ENCODE peak calls at places on chromosomes 3 and 15, in ten cellular contexts. H, P, V, E, T, A, Y, X, I and S are unnamed samples.

GRCh38 chr3:134449277-134449676 is 36.5 kb downstream of the ANAPC13 start:
- DNase-seq in H (peak; percentile 58), P (peak; percentile 45), V (no peak), E (peak; percentile 68), T (peak; percentile 61), A (peak; percentile 29), Y (no peak), X (peak; percentile 44), I (peak; percentile 82), S (peak; percentile 56)

GRCh38 chr3:20326537-20326936 is 140.5 kb upstream of the SGO1 start:
- DNase-seq in H (no peak), P (no peak), V (no peak), E (no peak), T (no peak), A (no peak), Y (peak; percentile 43), X (no peak), I (no peak), S (no peak)

GRCh38 chr15:89416339-89417183 is 79.8 kb downstream of the RHCG start:
- DNase-seq in H (peak; percentile 90), P (peak; percentile 50), V (no peak), E (peak; percentile 62), T (peak; percentile 64), A (peak; percentile 96), Y (peak; percentile 40), X (peak; percentile 25), I (peak; percentile 97), S (peak; percentile 48)

GRCh38 chr3:51024765-51025681 is 350.3 kb downstream of the DOCK3 start:
- DNase-seq in H (no peak), P (no peak), V (peak; percentile 28), E (no peak), T (peak; percentile 37), A (no peak), Y (no peak), X (peak; percentile 17), I (peak; percentile 3), S (no peak)

GRCh38 chr3:55461896-55462295 is 25.2 kb downstream of the WNT5A start:
- DNase-seq in H (no peak), P (peak; percentile 89), V (no peak), E (peak; percentile 43), T (peak; percentile 56), A (no peak), Y (peak; percentile 79), X (no peak), I (no peak), S (peak; percentile 55)

GRCh38 chr3:131804565-131805133 is 230.2 kb downstream of the CPNE4 start:
- DNase-seq in H (no peak), P (no peak), V (no peak), E (peak; percentile 46), T (peak; percentile 77), A (no peak), Y (no peak), X (no peak), I (no peak), S (peak; percentile 69)

GRCh38 chr3:60755094-60755493 is 496.2 kb downstream of the FHIT start:
- DNase-seq in H (peak; percentile 8), P (no peak), V (no peak), E (no peak), T (no peak), A (peak; percentile 22), Y (no peak), X (no peak), I (peak; percentile 84), S (no peak)

GRCh38 chr3:190533511-190534282 is 19.8 kb downstream of the IL1RAP start:
- DNase-seq in H (peak; percentile 82), P (peak; percentile 93), V (peak; percentile 95), E (peak; percentile 96), T (peak; percentile 29), A (no peak), Y (peak; percentile 96), X (peak; percentile 76), I (peak; percentile 33), S (peak; percentile 99)

GRCh38 chr3:170826047-170826446 is 43.9 kb downstream of the RPL22L1 start:
- DNase-seq in H (no peak), P (no peak), V (no peak), E (no peak), T (no peak), A (no peak), Y (no peak), X (no peak), I (peak; percentile 68), S (no peak)

GRCh38 chr15:76954744-76955143 is 23.2 kb downstream of the RCN2 start:
- DNase-seq in H (no peak), P (peak; percentile 13), V (no peak), E (no peak), T (no peak), A (no peak), Y (no peak), X (no peak), I (no peak), S (no peak)

GRCh38 chr15:79595995-79596622 is 164.0 kb downstream of the MINAR1 start:
- DNase-seq in H (peak; percentile 96), P (peak; percentile 74), V (no peak), E (peak; percentile 75), T (peak; percentile 59), A (peak; percentile 84), Y (peak; percentile 64), X (no peak), I (peak; percentile 98), S (peak; percentile 71)

GRCh38 chr3:88311826-88312225 is 162.1 kb downstream of the C3orf38 start:
- DNase-seq in H (no peak), P (no peak), V (no peak), E (no peak), T (no peak), A (no peak), Y (no peak), X (no peak), I (no peak), S (no peak)

GRCh38 chr3:191263365-191263764 is 64.3 kb downstream of the OSTN start:
- DNase-seq in H (no peak), P (no peak), V (no peak), E (no peak), T (no peak), A (no peak), Y (no peak), X (no peak), I (no peak), S (no peak)

GRCh38 chr3:69091389-69092029 is 6.8 kb downstream of the ARL6IP5 start:
- DNase-seq in H (no peak), P (no peak), V (no peak), E (no peak), T (no peak), A (no peak), Y (no peak), X (no peak), I (no peak), S (no peak)
- H3K4me3 ChIP-seq in H (no peak overlapping the region), P (no peak overlapping the region), V (no peak overlapping the region), E (no peak overlapping the region), T (no peak overlapping the region), A (no peak overlapping the region), Y (no peak overlapping the region), X (no peak overlapping the region), I (no peak overlapping the region), S (no peak overlapping the region)

GRCh38 chr3:13009946-13010315 is 63.3 kb downstream of the IQSEC1 start:
- DNase-seq in H (no peak), P (no peak), V (no peak), E (no peak), T (no peak), A (no peak), Y (no peak), X (no peak), I (no peak), S (no peak)
- H3K4me3 ChIP-seq in H (no peak overlapping the region), P (no peak overlapping the region), V (no peak overlapping the region), E (no peak overlapping the region), T (no peak overlapping the region), A (no peak overlapping the region), Y (no peak overlapping the region), X (no peak overlapping the region), I (no peak overlapping the region), S (no peak overlapping the region)

GRCh38 chr3:57688291-57688690 is 4.6 kb downstream of the DENND6A start:
- DNase-seq in H (no peak), P (no peak), V (no peak), E (no peak), T (no peak), A (no peak), Y (no peak), X (no peak), I (no peak), S (no peak)
- H3K4me3 ChIP-seq in H (no peak overlapping the region), P (no peak overlapping the region), V (no peak overlapping the region), E (no peak overlapping the region), T (no peak overlapping the region), A (no peak overlapping the region), Y (no peak overlapping the region), X (no peak overlapping the region), I (no peak overlapping the region), S (no peak overlapping the region)

GRCh38 chr3:29282431-29283296 is 1.8 kb downstream of the RBMS3 start:
- DNase-seq in H (peak; percentile 33), P (peak; percentile 64), V (no peak), E (peak; percentile 82), T (no peak), A (no peak), Y (peak; percentile 73), X (no peak), I (no peak), S (peak; percentile 75)

GRCh38 chr3:29283739-29284138 is 2.9 kb downstream of the RBMS3 start:
- DNase-seq in H (no peak), P (no peak), V (no peak), E (peak; percentile 17), T (no peak), A (no peak), Y (no peak), X (no peak), I (no peak), S (no peak)

GRCh38 chr3:29285356-29286070 is 4.6 kb downstream of the RBMS3 start:
- DNase-seq in H (peak; percentile 42), P (peak; percentile 33), V (no peak), E (peak; percentile 75), T (no peak), A (no peak), Y (no peak), X (no peak), I (no peak), S (peak; percentile 71)

GRCh38 chr3:29283297-29283681 is 2.4 kb downstream of the RBMS3 start:
- DNase-seq in H (no peak), P (peak; percentile 15), V (no peak), E (peak; percentile 41), T (no peak), A (no peak), Y (no peak), X (no peak), I (no peak), S (peak; percentile 49)

GRCh38 chr3:29284578-29284977 is 3.7 kb downstream of the RBMS3 start:
- DNase-seq in H (no peak), P (peak; percentile 25), V (no peak), E (peak; percentile 15), T (no peak), A (no peak), Y (no peak), X (no peak), I (no peak), S (peak; percentile 46)
- H3K4me3 ChIP-seq in H (no peak overlapping the region), P (no peak overlapping the region), V (peak overlapping the region; percentile 65), E (peak overlapping the region; percentile 73), T (no peak overlapping the region), A (peak overlapping the region; percentile 72), Y (peak overlapping the region; percentile 82), X (peak overlapping the region; percentile 56), I (no peak overlapping the region), S (peak overlapping the region; percentile 93)

DNA sequence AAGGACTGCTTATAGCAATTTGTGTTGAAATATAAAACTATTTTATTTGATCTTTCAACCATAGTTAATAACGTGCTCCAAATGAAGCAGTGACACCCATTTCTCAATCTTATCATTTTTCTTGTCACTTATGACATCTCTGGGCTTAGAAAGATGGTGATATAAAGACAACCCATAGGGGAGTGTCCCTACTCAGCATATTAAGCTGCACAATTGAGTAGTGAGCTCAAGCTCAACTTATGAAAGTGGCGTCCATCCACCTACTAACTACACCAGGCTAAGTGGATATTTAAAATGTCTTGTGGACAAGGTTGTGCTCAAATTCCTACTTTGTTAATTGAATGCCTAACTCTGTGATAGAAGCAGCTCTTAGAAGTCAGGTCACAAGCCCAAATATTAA is 46.7 kb downstream of the SLC9C1 start:
- DNase-seq in H (no peak), P (no peak), V (no peak), E (no peak), T (no peak), A (no peak), Y (no peak), X (no peak), I (no peak), S (no peak)
- H3K4me3 ChIP-seq in H (no peak overlapping the region), P (no peak overlapping the region), V (no peak overlapping the region), E (no peak overlapping the region), T (no peak overlapping the region), A (no peak overlapping the region), Y (no peak overlapping the region), X (no peak overlapping the region), I (no peak overlapping the region), S (no peak overlapping the region)